ENCODE peak calls at places on chromosomes 2 and 18, in five cellular contexts. One of them, this sample, is unnamed. For H3K9me3, the result is how much of the 10 kb centered on the place peaks cover.

GRCh38 chr18:43213816-43214215 is 63.5 kb downstream of the SYT4 start:
- DNase-seq in CD8-positive, alpha-beta T cell: no peak
- DNase-seq in GM23248: no peak
- DNase-seq in fibroblast of lung: no peak
- DNase-seq in neuronal stem cell: no peak
- DNase-seq in this sample: no peak

GRCh38 chr2:80496770-80497169 is 192.2 kb upstream of the LRRTM1 start:
- DNase-seq in fibroblast of lung: peak
- DNase-seq in GM23248: peak
- DNase-seq in CD8-positive, alpha-beta T cell: no peak
- DNase-seq in neuronal stem cell: no peak
- DNase-seq in this sample: no peak

GRCh38 chr2:177030391-177031000 is 182.1 kb upstream of the HNRNPA3 start:
- DNase-seq in fibroblast of lung: no peak
- DNase-seq in CD8-positive, alpha-beta T cell: no peak
- DNase-seq in neuronal stem cell: peak
- DNase-seq in GM23248: no peak
- DNase-seq in this sample: no peak

GRCh38 chr2:143903172-143903856 is 616.6 kb downstream of the ZEB2 start:
- DNase-seq in CD8-positive, alpha-beta T cell: no peak
- DNase-seq in GM23248: no peak
- DNase-seq in neuronal stem cell: no peak
- DNase-seq in fibroblast of lung: peak
- DNase-seq in this sample: no peak

GRCh38 chr2:196635156-196635555 is 4.4 kb upstream of the CCDC150 start:
- DNase-seq in neuronal stem cell: no peak
- DNase-seq in CD8-positive, alpha-beta T cell: no peak
- DNase-seq in GM23248: peak
- DNase-seq in fibroblast of lung: no peak
- DNase-seq in this sample: no peak

GRCh38 chr2:1593371-1594205 is 150.7 kb downstream of the PXDN start:
- DNase-seq in fibroblast of lung: peak
- DNase-seq in GM23248: peak
- DNase-seq in neuronal stem cell: no peak
- DNase-seq in CD8-positive, alpha-beta T cell: no peak
- DNase-seq in this sample: peak

GRCh38 chr18:75681538-75682115 is 254.1 kb upstream of the SMIM21 start:
- DNase-seq in fibroblast of lung: no peak
- DNase-seq in GM23248: no peak
- DNase-seq in CD8-positive, alpha-beta T cell: no peak
- DNase-seq in neuronal stem cell: no peak
- DNase-seq in this sample: no peak

GRCh38 chr2:205751621-205752031 is 69.3 kb downstream of the NRP2 start:
- DNase-seq in neuronal stem cell: no peak
- DNase-seq in CD8-positive, alpha-beta T cell: no peak
- DNase-seq in fibroblast of lung: no peak
- DNase-seq in GM23248: no peak
- DNase-seq in this sample: no peak

GRCh38 chr2:62685986-62686625 is 19.4 kb upstream of the EHBP1 start:
- DNase-seq in CD8-positive, alpha-beta T cell: no peak
- DNase-seq in fibroblast of lung: no peak
- DNase-seq in GM23248: no peak
- DNase-seq in neuronal stem cell: no peak
- DNase-seq in this sample: no peak

GRCh38 chr18:8616026-8616401 is 6.8 kb downstream of the RAB12 start:
- DNase-seq in neuronal stem cell: no peak
- DNase-seq in CD8-positive, alpha-beta T cell: no peak
- DNase-seq in fibroblast of lung: no peak
- DNase-seq in GM23248: peak
- DNase-seq in this sample: no peak

GRCh38 chr2:46657042-46657504 is 177.7 kb downstream of the TMEM247 start:
- DNase-seq in fibroblast of lung: peak
- DNase-seq in GM23248: peak
- DNase-seq in CD8-positive, alpha-beta T cell: no peak
- DNase-seq in neuronal stem cell: no peak
- DNase-seq in this sample: peak

GRCh38 chr2:63047534-63048281 is 2.9 kb upstream of the OTX1 start:
- DNase-seq in neuronal stem cell: peak
- DNase-seq in CD8-positive, alpha-beta T cell: no peak
- DNase-seq in fibroblast of lung: no peak
- DNase-seq in GM23248: no peak
- DNase-seq in this sample: peak

GRCh38 chr18:8448091-8448490 is 161.1 kb upstream of the RAB12 start:
- DNase-seq in fibroblast of lung: no peak
- DNase-seq in CD8-positive, alpha-beta T cell: no peak
- DNase-seq in neuronal stem cell: no peak
- DNase-seq in GM23248: no peak
- DNase-seq in this sample: no peak

GRCh38 chr2:149383340-149383739 is 53.0 kb downstream of the LYPD6 start:
- DNase-seq in GM23248: peak
- DNase-seq in neuronal stem cell: no peak
- DNase-seq in CD8-positive, alpha-beta T cell: no peak
- DNase-seq in fibroblast of lung: peak
- DNase-seq in this sample: no peak

GRCh38 chr2:66389651-66390131 is 45.2 kb upstream of the MEIS1 start:
- DNase-seq in GM23248: peak
- DNase-seq in CD8-positive, alpha-beta T cell: no peak
- DNase-seq in neuronal stem cell: no peak
- DNase-seq in fibroblast of lung: peak
- DNase-seq in this sample: no peak

GRCh38 chr2:211939177-211939576 is 599.4 kb downstream of the ERBB4 start:
- DNase-seq in CD8-positive, alpha-beta T cell: no peak
- DNase-seq in neuronal stem cell: no peak
- DNase-seq in fibroblast of lung: no peak
- DNase-seq in GM23248: no peak
- DNase-seq in this sample: no peak

GRCh38 chr2:96848264-96848663 is 4.4 kb upstream of the ANKRD23 start:
- DNase-seq in fibroblast of lung: no peak
- DNase-seq in GM23248: no peak
- DNase-seq in neuronal stem cell: no peak
- DNase-seq in CD8-positive, alpha-beta T cell: no peak
- DNase-seq in this sample: peak

GRCh38 chr2:2739231-2739795 is 408.2 kb upstream of the MYT1L start:
- DNase-seq in GM23248: no peak
- DNase-seq in neuronal stem cell: no peak
- DNase-seq in fibroblast of lung: no peak
- DNase-seq in CD8-positive, alpha-beta T cell: no peak
- DNase-seq in this sample: no peak

GRCh38 chr2:69985684-69986083 is 24.3 kb upstream of the ASPRV1 start:
- DNase-seq in fibroblast of lung: peak
- DNase-seq in neuronal stem cell: no peak
- DNase-seq in CD8-positive, alpha-beta T cell: no peak
- DNase-seq in GM23248: no peak
- DNase-seq in this sample: no peak

GRCh38 chr2:241809383-241810303 is 650 bp downstream of the NEU4 start:
- DNase-seq in CD8-positive, alpha-beta T cell: no peak
- DNase-seq in fibroblast of lung: no peak
- DNase-seq in GM23248: no peak
- DNase-seq in neuronal stem cell: no peak
- DNase-seq in this sample: peak

GRCh38 chr2:207260947-207261346 is 95.2 kb upstream of the KLF7 start:
- DNase-seq in neuronal stem cell: no peak
- DNase-seq in fibroblast of lung: peak
- DNase-seq in GM23248: peak
- DNase-seq in CD8-positive, alpha-beta T cell: no peak
- DNase-seq in this sample: no peak

GRCh38 chr2:174763793-174764179 is 486 bp downstream of the CHRNA1 start:
- DNase-seq in fibroblast of lung: no peak
- DNase-seq in GM23248: no peak
- DNase-seq in neuronal stem cell: no peak
- DNase-seq in CD8-positive, alpha-beta T cell: no peak
- DNase-seq in this sample: no peak

GRCh38 chr2:237451582-237452469 is 35.2 kb upstream of the MLPH start:
- DNase-seq in fibroblast of lung: peak
- DNase-seq in neuronal stem cell: no peak
- DNase-seq in GM23248: no peak
- DNase-seq in CD8-positive, alpha-beta T cell: no peak
- DNase-seq in this sample: peak

GRCh38 chr2:10252202-10252601 is 50.5 kb upstream of the HPCAL1 start:
- DNase-seq in fibroblast of lung: no peak
- DNase-seq in neuronal stem cell: no peak
- DNase-seq in CD8-positive, alpha-beta T cell: no peak
- DNase-seq in GM23248: no peak
- DNase-seq in this sample: no peak

GRCh38 chr2:42698940-42699339 is 65.0 kb downstream of the OXER1 start:
- DNase-seq in fibroblast of lung: no peak
- DNase-seq in CD8-positive, alpha-beta T cell: no peak
- DNase-seq in GM23248: no peak
- DNase-seq in neuronal stem cell: no peak
- DNase-seq in this sample: no peak

GRCh38 chr2:39377226-39377939 is 59.7 kb downstream of the MAP4K3 start:
- DNase-seq in GM23248: no peak
- DNase-seq in fibroblast of lung: no peak
- DNase-seq in CD8-positive, alpha-beta T cell: no peak
- DNase-seq in neuronal stem cell: no peak
- DNase-seq in this sample: no peak

GRCh38 chr2:70523996-70524965 is 29.3 kb downstream of the TGFA start:
- DNase-seq in fibroblast of lung: no peak
- DNase-seq in GM23248: peak
- DNase-seq in CD8-positive, alpha-beta T cell: peak
- DNase-seq in neuronal stem cell: no peak
- DNase-seq in this sample: peak

GRCh38 chr2:112481050-112481527 is 867 bp upstream of the TTL start:
- DNase-seq in GM23248: peak
- DNase-seq in fibroblast of lung: peak
- DNase-seq in neuronal stem cell: peak
- DNase-seq in CD8-positive, alpha-beta T cell: peak
- DNase-seq in this sample: peak

GRCh38 chr2:46964835-46965560 is 49.4 kb upstream of the MCFD2 start:
- DNase-seq in neuronal stem cell: no peak
- DNase-seq in GM23248: no peak
- DNase-seq in fibroblast of lung: peak
- DNase-seq in CD8-positive, alpha-beta T cell: no peak
- DNase-seq in this sample: peak

GRCh38 chr2:149826471-149827125 is 239.0 kb upstream of the MMADHC start:
- DNase-seq in CD8-positive, alpha-beta T cell: no peak
- DNase-seq in fibroblast of lung: peak
- DNase-seq in GM23248: peak
- DNase-seq in neuronal stem cell: no peak
- DNase-seq in this sample: no peak

GRCh38 chr2:8999047-8999446 is 4.4 kb downstream of the MBOAT2 start:
- DNase-seq in neuronal stem cell: no peak
- DNase-seq in CD8-positive, alpha-beta T cell: no peak
- DNase-seq in fibroblast of lung: no peak
- DNase-seq in GM23248: no peak
- DNase-seq in this sample: no peak

DNA sequence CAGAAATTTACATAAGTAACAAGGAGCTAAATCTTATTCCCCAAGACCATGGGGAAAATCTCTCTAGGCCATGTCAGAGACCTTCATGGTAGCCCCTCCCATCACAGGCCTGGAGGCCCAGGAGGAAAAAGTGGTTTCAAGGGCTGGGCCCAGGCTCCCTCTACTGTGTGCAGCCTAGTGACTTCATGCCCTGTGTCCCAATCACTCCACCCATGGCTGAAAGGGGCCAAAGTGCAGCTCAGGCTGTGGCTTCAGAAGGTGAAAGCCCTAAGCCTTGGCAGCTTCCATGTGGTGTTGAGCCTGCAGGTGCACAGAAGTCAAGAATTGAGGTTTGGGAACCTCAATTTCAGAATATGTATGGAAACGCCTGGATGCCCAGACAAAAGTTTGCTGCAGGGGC is 1612.7 kb upstream of the SLC39A10 start:
- DNase-seq in neuronal stem cell: no peak
- DNase-seq in GM23248: no peak
- DNase-seq in fibroblast of lung: no peak
- DNase-seq in CD8-positive, alpha-beta T cell: no peak
- DNase-seq in this sample: no peak
- H3K9me3 ChIP-seq in neuronal stem cell: under half
- H3K9me3 ChIP-seq in GM23248: under half
- H3K9me3 ChIP-seq in fibroblast of lung: under half
- H3K9me3 ChIP-seq in CD8-positive, alpha-beta T cell: under half
- H3K9me3 ChIP-seq in this sample: under half

DNA sequence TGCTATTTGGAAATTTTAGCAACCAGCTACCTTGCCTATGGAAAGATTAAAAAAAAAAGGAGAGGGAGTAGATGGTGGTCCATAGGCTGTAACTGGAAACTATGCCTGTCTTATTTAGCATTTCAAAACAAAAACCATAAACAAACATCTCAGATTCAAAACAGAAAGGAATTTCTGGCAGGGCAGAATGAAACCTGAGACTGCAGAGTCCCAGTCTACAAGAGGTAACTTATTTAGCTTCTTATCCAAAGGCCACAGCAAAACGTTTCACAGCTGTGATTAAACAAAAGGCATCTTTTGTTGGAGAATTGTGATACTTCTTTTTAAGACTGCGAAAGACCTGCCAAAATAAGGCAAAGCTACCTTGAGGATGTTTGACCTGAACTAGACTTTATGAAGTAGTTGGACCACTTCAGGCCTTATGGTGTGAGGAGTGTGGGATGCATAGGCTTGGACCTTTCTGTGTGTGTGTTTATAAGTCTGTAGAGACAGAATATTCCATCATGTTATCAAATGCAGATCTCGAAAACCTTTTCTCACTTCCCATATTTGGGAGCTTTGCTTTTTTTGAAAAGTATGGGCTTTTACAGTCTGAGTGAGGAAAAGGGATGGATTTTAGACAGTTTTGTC is 11.0 kb downstream of the CRIM1 start:
- DNase-seq in GM23248: no peak
- DNase-seq in neuronal stem cell: no peak
- DNase-seq in fibroblast of lung: peak
- DNase-seq in CD8-positive, alpha-beta T cell: no peak
- DNase-seq in this sample: no peak
- H3K27ac ChIP-seq in GM23248: peak
- H3K27ac ChIP-seq in neuronal stem cell: no peak
- H3K27ac ChIP-seq in fibroblast of lung: peak
- H3K27ac ChIP-seq in CD8-positive, alpha-beta T cell: no peak
- H3K27ac ChIP-seq in this sample: no peak

GRCh38 chr18:78305789-78306188 is 673.8 kb upstream of the SALL3 start:
- DNase-seq in CD8-positive, alpha-beta T cell: no peak
- DNase-seq in fibroblast of lung: no peak
- DNase-seq in GM23248: no peak
- DNase-seq in neuronal stem cell: no peak
- DNase-seq in this sample: no peak
- H3K9me3 ChIP-seq in CD8-positive, alpha-beta T cell: under half
- H3K9me3 ChIP-seq in fibroblast of lung: under half
- H3K9me3 ChIP-seq in GM23248: under half
- H3K9me3 ChIP-seq in neuronal stem cell: under half
- H3K9me3 ChIP-seq in this sample: under half

GRCh38 chr2:26722911-26723310 is 30.4 kb downstream of the KCNK3 start:
- DNase-seq in neuronal stem cell: no peak
- DNase-seq in fibroblast of lung: no peak
- DNase-seq in CD8-positive, alpha-beta T cell: no peak
- DNase-seq in GM23248: no peak
- DNase-seq in this sample: no peak

GRCh38 chr2:26723475-26723874 is 31.0 kb downstream of the KCNK3 start:
- DNase-seq in CD8-positive, alpha-beta T cell: no peak
- DNase-seq in fibroblast of lung: no peak
- DNase-seq in neuronal stem cell: no peak
- DNase-seq in GM23248: no peak
- DNase-seq in this sample: no peak

GRCh38 chr2:26722328-26722727 is 29.8 kb downstream of the KCNK3 start:
- DNase-seq in GM23248: no peak
- DNase-seq in fibroblast of lung: no peak
- DNase-seq in neuronal stem cell: no peak
- DNase-seq in CD8-positive, alpha-beta T cell: no peak
- DNase-seq in this sample: no peak

GRCh38 chr2:26720322-26721166 is 28.0 kb downstream of the KCNK3 start:
- DNase-seq in CD8-positive, alpha-beta T cell: no peak
- DNase-seq in GM23248: peak
- DNase-seq in fibroblast of lung: peak
- DNase-seq in neuronal stem cell: no peak
- DNase-seq in this sample: no peak

GRCh38 chr2:26721267-26722032 is 28.9 kb downstream of the KCNK3 start:
- DNase-seq in CD8-positive, alpha-beta T cell: no peak
- DNase-seq in fibroblast of lung: no peak
- DNase-seq in neuronal stem cell: no peak
- DNase-seq in GM23248: no peak
- DNase-seq in this sample: peak
- H3K27ac ChIP-seq in CD8-positive, alpha-beta T cell: no peak
- H3K27ac ChIP-seq in fibroblast of lung: no peak
- H3K27ac ChIP-seq in neuronal stem cell: no peak
- H3K27ac ChIP-seq in GM23248: no peak
- H3K27ac ChIP-seq in this sample: no peak

This sample was measured in endodermal cell.